ENCODE peak calls at places on chromosomes 16 and 17, in six cellular contexts. O is fibroblast of the aortic adventitia, U is GM13977, N is PC-3, W is cardiac muscle cell, Q is fibroblast of mammary gland. P is an unnamed sample.

GRCh38 chr17:60160829-60161501 is 11.2 kb downstream of the CA4 start:
- DNase-seq in O (no peak), U (peak), N (no peak), W (no peak), Q (no peak), P (no peak)

GRCh38 chr17:7932483-7932891 is 481 bp downstream of the CNTROB start:
- DNase-seq in O (peak), U (peak), N (peak), W (peak), Q (peak), P (peak)

GRCh38 chr16:49189286-49189685 is 92.4 kb downstream of the CBLN1 start:
- DNase-seq in O (no peak), U (no peak), N (peak), W (no peak), Q (no peak), P (no peak)

GRCh38 chr17:74351552-74352210 is 10.0 kb downstream of the BTBD17 start:
- DNase-seq in O (no peak), U (no peak), N (no peak), W (peak), Q (no peak), P (peak)

GRCh38 chr16:59459811-59460210 is 725.7 kb upstream of the GOT2 start:
- DNase-seq in O (no peak), U (no peak), N (no peak), W (no peak), Q (peak), P (no peak)

GRCh38 chr17:41667280-41668008 is 21.2 kb upstream of the EIF1 start:
- DNase-seq in O (no peak), U (peak), N (no peak), W (no peak), Q (no peak), P (no peak)

GRCh38 chr16:57528499-57529323 is 7.7 kb downstream of the CCDC102A start:
- DNase-seq in O (no peak), U (no peak), N (no peak), W (no peak), Q (no peak), P (no peak)

GRCh38 chr16:24962747-24963146 is 52.4 kb downstream of the ARHGAP17 start:
- DNase-seq in O (no peak), U (no peak), N (no peak), W (no peak), Q (no peak), P (no peak)

GRCh38 chr17:39737761-39738567 is at the start of gene GRB7:
- DNase-seq in O (no peak), U (no peak), N (peak), W (peak), Q (no peak), P (peak)

GRCh38 chr17:77420804-77421634 is 280.2 kb downstream of the SEC14L1 start:
- DNase-seq in O (peak), U (peak), N (no peak), W (peak), Q (peak), P (peak)

GRCh38 chr17:70078549-70078948 is 3.5 kb downstream of the KCNJ16 start:
- DNase-seq in O (no peak), U (no peak), N (no peak), W (no peak), Q (no peak), P (no peak)

GRCh38 chr17:27520571-27521185 is 64.4 kb downstream of the KSR1 start:
- DNase-seq in O (no peak), U (no peak), N (no peak), W (no peak), Q (no peak), P (no peak)

GRCh38 chr17:49730078-49730786 is 22.5 kb upstream of the SLC35B1 start:
- DNase-seq in O (peak), U (no peak), N (no peak), W (no peak), Q (peak), P (no peak)

GRCh38 chr17:40915199-40915661 is 22.2 kb downstream of the KRT23 start:
- DNase-seq in O (peak), U (peak), N (peak), W (no peak), Q (peak), P (no peak)

GRCh38 chr16:12387786-12388185 is 411.3 kb downstream of the SNX29 start:
- DNase-seq in O (no peak), U (no peak), N (no peak), W (no peak), Q (no peak), P (no peak)

GRCh38 chr17:74742153-74742515 is 5.1 kb downstream of the RAB37 start:
- DNase-seq in O (no peak), U (no peak), N (peak), W (no peak), Q (no peak), P (peak)

GRCh38 chr16:69276143-69277115 is 34.7 kb upstream of the VPS4A start:
- DNase-seq in O (peak), U (no peak), N (no peak), W (no peak), Q (peak), P (no peak)

GRCh38 chr17:41463746-41464145 is 3.4 kb downstream of the KRT32 start:
- DNase-seq in O (no peak), U (no peak), N (peak), W (no peak), Q (no peak), P (no peak)

GRCh38 chr17:69800870-69801269 is 274.2 kb upstream of the KCNJ16 start:
- DNase-seq in O (no peak), U (no peak), N (no peak), W (no peak), Q (no peak), P (no peak)

GRCh38 chr16:11359370-11359769 is 14.1 kb downstream of the RMI2 start:
- DNase-seq in O (peak), U (no peak), N (peak), W (no peak), Q (peak), P (no peak)

GRCh38 chr17:83074696-83075223 is 4.6 kb upstream of the METRNL start:
- DNase-seq in O (no peak), U (no peak), N (no peak), W (no peak), Q (no peak), P (no peak)

GRCh38 chr16:86029131-86029741 is 130.3 kb downstream of the IRF8 start:
- DNase-seq in O (peak), U (no peak), N (no peak), W (no peak), Q (peak), P (no peak)

GRCh38 chr16:720507-720989 is 398 bp upstream of the ANTKMT start:
- DNase-seq in O (peak), U (peak), N (peak), W (peak), Q (peak), P (peak)

GRCh38 chr17:49525831-49526741 is 31.0 kb downstream of the NGFR start:
- DNase-seq in O (no peak), U (no peak), N (no peak), W (no peak), Q (no peak), P (no peak)

GRCh38 chr16:86834451-86835035 is 256.2 kb downstream of the FOXL1 start:
- DNase-seq in O (peak), U (no peak), N (peak), W (peak), Q (peak), P (no peak)

GRCh38 chr16:69860233-69861231 is 90.6 kb upstream of the CLEC18A start:
- DNase-seq in O (no peak), U (no peak), N (no peak), W (no peak), Q (no peak), P (no peak)

GRCh38 chr17:51356084-51356410 is 95.7 kb downstream of the UTP18 start:
- DNase-seq in O (no peak), U (no peak), N (no peak), W (no peak), Q (no peak), P (no peak)

GRCh38 chr17:50347894-50348291 is 2.0 kb downstream of the XYLT2 start:
- DNase-seq in O (no peak), U (no peak), N (no peak), W (no peak), Q (no peak), P (no peak)

GRCh38 chr16:52068447-52069074 is 478.4 kb downstream of the TOX3 start:
- DNase-seq in O (no peak), U (no peak), N (peak), W (peak), Q (peak), P (no peak)

GRCh38 chr17:74113326-74113725 is 90.2 kb upstream of the RPL38 start:
- DNase-seq in O (no peak), U (no peak), N (no peak), W (no peak), Q (no peak), P (no peak)

DNA sequence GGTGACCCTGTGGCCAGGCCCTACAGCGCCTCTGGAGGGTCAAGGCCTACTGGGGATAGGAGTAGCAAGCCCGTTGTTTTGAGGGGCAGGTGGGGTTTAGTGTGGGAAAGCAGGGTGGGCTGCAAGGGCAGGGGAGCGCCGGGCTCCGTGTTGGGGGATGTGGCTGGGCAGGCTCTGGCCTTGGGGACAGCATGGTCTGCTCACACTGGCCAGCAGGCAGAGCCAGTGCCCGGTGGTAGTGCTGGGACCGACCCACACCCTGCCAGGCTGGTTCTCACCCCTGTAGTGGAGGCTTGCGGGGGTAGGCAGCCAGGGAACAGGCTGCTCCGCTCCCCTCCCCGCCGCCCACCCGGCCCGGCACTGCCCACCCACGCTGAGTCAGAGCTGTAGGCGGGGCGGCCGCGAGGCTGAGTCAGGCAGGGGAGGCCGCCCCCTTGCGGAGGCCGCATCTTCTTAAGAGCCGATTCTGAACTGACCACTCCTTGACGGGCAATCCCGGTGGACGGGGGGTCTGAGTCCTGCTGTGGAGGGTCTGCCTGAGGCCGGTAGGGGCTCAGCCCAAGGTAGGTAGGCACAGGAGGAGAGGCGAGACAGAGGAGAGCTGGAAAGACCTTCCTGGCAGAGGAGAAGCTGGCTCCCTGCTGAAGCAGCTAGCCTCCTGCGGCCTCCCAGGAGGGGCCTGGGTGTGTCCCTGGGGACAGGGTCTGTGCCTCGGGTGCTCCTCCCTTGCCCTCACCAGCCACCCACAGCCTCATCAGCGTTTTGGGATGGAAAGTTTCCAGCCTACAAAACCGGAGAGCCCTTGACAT is 62.4 kb downstream of the BAIAP2 start:
- DNase-seq in O (peak), U (peak), N (peak), W (peak), Q (peak), P (peak)
- TF ChIP-seq CTCF in O (peak), U (peak), N (peak), W (peak), Q (peak), P (peak)

GRCh38 chr16:53417011-53417410 is 17.3 kb upstream of the RBL2 start:
- DNase-seq in O (peak), U (no peak), N (no peak), W (no peak), Q (peak), P (no peak)
- TF ChIP-seq CTCF in O (no peak), U (no peak), N (no peak), W (no peak), Q (no peak), P (no peak)

GRCh38 chr16:29675811-29676643 is 3.0 kb upstream of the QPRT start:
- DNase-seq in O (no peak), U (peak), N (peak), W (peak), Q (peak), P (no peak)
- TF ChIP-seq CTCF in O (no peak), U (no peak), N (no peak), W (no peak), Q (no peak), P (no peak)

GRCh38 chr16:54657058-54657708 is 273.5 kb upstream of the IRX5 start:
- DNase-seq in O (peak), U (no peak), N (peak), W (no peak), Q (peak), P (no peak)
- TF ChIP-seq CTCF in O (no peak), U (no peak), N (no peak), W (no peak), Q (no peak), P (no peak)

DNA sequence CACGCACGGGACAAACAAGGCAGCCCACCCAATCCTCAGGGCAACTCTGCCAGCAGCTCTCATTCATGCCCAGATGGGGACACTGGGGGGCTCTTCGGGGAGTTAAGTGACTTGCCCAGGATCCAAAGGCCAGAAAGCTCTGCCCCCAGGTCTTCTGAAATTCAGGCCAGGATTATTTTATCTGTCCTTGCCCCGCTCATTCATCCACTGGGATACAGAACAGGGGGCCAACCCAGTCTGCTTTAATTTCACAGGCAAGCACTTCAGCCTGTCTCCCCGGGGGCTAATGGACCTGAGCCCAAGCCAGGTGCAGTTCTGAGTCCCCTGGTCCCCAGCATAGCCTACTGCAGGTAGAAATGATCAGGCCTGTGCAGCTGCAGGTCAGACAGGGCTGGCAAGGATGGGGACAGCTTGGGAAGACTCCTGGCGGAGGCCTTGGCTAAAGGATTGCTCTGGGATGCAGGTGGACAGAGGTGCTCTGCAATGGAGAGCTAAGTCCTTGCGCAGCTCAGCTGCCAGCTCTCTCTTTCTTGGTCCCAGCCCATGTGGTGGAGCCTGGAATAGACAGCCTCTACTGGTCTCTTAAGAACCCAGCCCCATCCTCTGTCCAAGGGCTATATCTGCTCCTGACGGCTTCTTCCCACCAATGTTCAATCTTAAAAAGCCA is 766 bp upstream of the B3GNT9 start:
- DNase-seq in O (no peak), U (peak), N (no peak), W (no peak), Q (no peak), P (no peak)
- TF ChIP-seq CTCF in O (no peak), U (no peak), N (no peak), W (no peak), Q (no peak), P (no peak)

GRCh38 chr16:79173101-79173500 is 427.4 kb downstream of the MAF start:
- DNase-seq in O (no peak), U (no peak), N (no peak), W (no peak), Q (no peak), P (no peak)

GRCh38 chr16:79171504-79172240 is 428.9 kb downstream of the MAF start:
- DNase-seq in O (no peak), U (no peak), N (no peak), W (peak), Q (no peak), P (no peak)

GRCh38 chr16:79172306-79172705 is 428.2 kb downstream of the MAF start:
- DNase-seq in O (no peak), U (no peak), N (no peak), W (peak), Q (no peak), P (no peak)

GRCh38 chr16:79175286-79176057 is 425.1 kb downstream of the MAF start:
- DNase-seq in O (no peak), U (no peak), N (no peak), W (no peak), Q (no peak), P (no peak)

DNA sequence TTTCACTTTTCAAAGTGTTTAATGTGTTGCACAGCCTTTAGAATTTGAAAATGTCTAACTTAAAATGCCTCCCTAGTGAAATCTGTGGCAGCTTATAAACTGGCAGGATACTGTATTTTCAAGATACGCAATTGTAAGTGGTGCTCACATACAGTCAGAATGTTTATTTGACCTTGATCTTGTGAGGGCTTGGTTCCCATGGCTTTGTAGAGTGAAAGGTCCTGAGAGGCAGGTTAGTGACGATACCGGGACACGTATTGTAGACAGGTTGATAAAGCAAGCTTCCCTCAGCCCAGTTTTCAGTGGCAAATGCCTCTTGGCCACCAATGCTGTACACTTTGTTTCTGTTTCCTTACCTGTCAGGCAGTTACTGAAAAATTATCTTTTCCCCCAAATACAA is 426.6 kb downstream of the MAF start:
- DNase-seq in O (no peak), U (no peak), N (no peak), W (peak), Q (no peak), P (no peak)
- TF ChIP-seq CTCF in O (no peak), U (no peak), N (no peak), W (no peak), Q (no peak), P (no peak)

GRCh38 chr16:84830765-84831384 is 11.1 kb downstream of the CRISPLD2 start:
- DNase-seq in O (no peak), U (no peak), N (no peak), W (no peak), Q (peak), P (no peak)

GRCh38 chr16:84828322-84828721 is 8.5 kb downstream of the CRISPLD2 start:
- DNase-seq in O (no peak), U (no peak), N (no peak), W (no peak), Q (no peak), P (no peak)

GRCh38 chr16:84827897-84828296 is 8.1 kb downstream of the CRISPLD2 start:
- DNase-seq in O (no peak), U (no peak), N (peak), W (no peak), Q (no peak), P (no peak)

GRCh38 chr16:84827131-84827574 is 7.4 kb downstream of the CRISPLD2 start:
- DNase-seq in O (peak), U (no peak), N (no peak), W (peak), Q (peak), P (no peak)

GRCh38 chr16:84829168-84829965 is 9.6 kb downstream of the CRISPLD2 start:
- DNase-seq in O (peak), U (no peak), N (no peak), W (peak), Q (peak), P (no peak)
- TF ChIP-seq CTCF in O (no peak), U (no peak), N (no peak), W (no peak), Q (no peak), P (no peak)

DNA sequence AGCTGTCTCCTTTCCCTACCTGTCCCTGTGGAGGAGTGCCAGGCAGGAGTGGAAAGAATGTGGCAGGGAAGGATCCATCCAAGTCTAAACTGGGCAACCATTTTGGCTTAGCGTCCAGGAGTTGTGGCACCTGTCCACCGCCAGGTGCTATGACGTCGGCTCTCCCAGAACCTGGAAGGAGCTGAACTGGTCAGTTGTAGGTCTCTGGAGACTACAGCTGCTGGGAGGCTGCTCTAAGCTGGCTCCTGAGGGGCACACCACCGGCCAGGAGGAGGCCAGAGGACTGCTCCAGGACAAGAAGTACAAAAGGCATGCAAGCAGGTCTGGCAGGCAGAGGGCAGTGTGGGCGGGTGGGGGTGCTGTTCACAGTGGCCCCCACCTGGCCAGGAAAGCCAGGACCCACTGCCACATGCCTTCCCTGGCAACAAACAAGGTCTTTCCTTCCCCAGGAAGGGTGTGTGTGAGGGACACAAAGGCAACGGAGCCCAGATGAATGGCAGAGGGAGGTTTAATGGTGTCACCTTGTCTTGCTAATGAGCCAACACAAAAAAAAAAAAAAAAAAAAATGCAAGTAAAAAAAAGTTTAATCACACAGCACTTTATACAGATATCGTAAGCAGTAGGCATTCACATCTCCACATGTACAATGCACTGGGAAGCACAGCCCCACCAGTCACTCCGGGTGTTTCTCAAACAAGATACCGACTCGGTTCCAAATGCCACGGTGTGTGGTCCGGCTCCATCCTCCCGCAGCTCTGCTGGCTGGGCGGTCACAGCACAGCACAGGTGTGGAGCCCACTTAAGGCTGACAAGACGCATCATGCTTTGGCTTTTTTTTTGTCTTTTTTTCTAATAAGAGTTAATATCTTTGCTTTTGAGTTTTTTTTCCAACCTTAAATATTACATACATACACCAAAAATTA is 4.8 kb downstream of the SPHK1 start:
- DNase-seq in O (no peak), U (no peak), N (no peak), W (no peak), Q (peak), P (no peak)
- TF ChIP-seq CTCF in O (peak), U (no peak), N (peak), W (no peak), Q (peak), P (no peak)

P was measured in activated CD8-positive, alpha-beta T cell treated with anti-CD3 and anti-CD28 coated beads for 36 hours.